ENCODE peak calls at places on chromosomes 11 and 22, in four cellular contexts. L is GM12878, K is K562, S is A549. B is an unnamed sample.

GRCh38 chr22:39567135-39567946 is 3.2 kb upstream of the CACNA1I start:
- DNase-seq in S (no peak), K (no peak), L (no peak), B (no peak)

GRCh38 chr22:25146906-25147754 is 52.5 kb upstream of the CRYBB3 start:
- DNase-seq in L (no peak), K (no peak), S (no peak), B (no peak)

GRCh38 chr11:64089493-64089892 is 53.8 kb downstream of the FLRT1 start:
- DNase-seq in L (no peak), S (no peak), K (no peak), B (no peak)

GRCh38 chr11:119373917-119374631 is 7.4 kb downstream of the USP2 start:
- DNase-seq in S (peak; percentile 52), K (peak; percentile 58), L (no peak), B (peak; percentile 74)

GRCh38 chr22:25739659-25740344 is 2.2 kb upstream of the MYO18B start:
- DNase-seq in K (no peak), S (no peak), L (no peak), B (no peak)

GRCh38 chr11:36349345-36350136 is 53.5 kb downstream of the PRR5L start:
- DNase-seq in L (no peak), K (no peak), S (no peak), B (no peak)

GRCh38 chr11:86245369-86246292 is 1.1 kb downstream of the EED start:
- DNase-seq in S (peak; percentile 14), L (no peak), K (no peak), B (peak; percentile 23)

GRCh38 chr22:32533265-32534068 is 58.9 kb downstream of the FBXO7 start:
- DNase-seq in K (no peak), S (no peak), L (no peak), B (no peak)

GRCh38 chr11:124970925-124971324 is 16.9 kb downstream of the CCDC15 start:
- DNase-seq in K (peak; percentile 29), L (no peak), S (no peak), B (peak; percentile 27)

GRCh38 chr22:29457730-29458129 is 19.3 kb downstream of the RFPL1 start:
- DNase-seq in K (peak; percentile 80), S (peak; percentile 77), L (peak; percentile 21), B (peak; percentile 37)

GRCh38 chr11:15499684-15500083 is 385.0 kb downstream of the INSC start:
- DNase-seq in L (no peak), K (no peak), S (no peak), B (no peak)

GRCh38 chr11:120021391-120021953 is 116.4 kb downstream of the TRIM29 start:
- DNase-seq in L (no peak), K (no peak), S (no peak), B (no peak)

GRCh38 chr22:45905924-45906865 is 70.8 kb downstream of the WNT7B start:
- DNase-seq in L (no peak), S (no peak), K (no peak), B (no peak)

GRCh38 chr22:45904236-45904635 is 72.7 kb downstream of the WNT7B start:
- DNase-seq in K (no peak), L (no peak), S (no peak), B (no peak)

GRCh38 chr22:45906946-45907345 is 70.0 kb downstream of the WNT7B start:
- DNase-seq in K (no peak), S (no peak), L (no peak), B (no peak)

GRCh38 chr22:45905326-45905923 is 71.5 kb downstream of the WNT7B start:
- DNase-seq in K (no peak), S (no peak), L (no peak), B (no peak)

GRCh38 chr22:45903355-45904149 is 73.4 kb downstream of the WNT7B start:
- DNase-seq in S (no peak), L (no peak), K (no peak), B (no peak)
- TF ChIP-seq CHD4 in S (no peak), L (no peak), K (no peak), B (no peak)

DNA sequence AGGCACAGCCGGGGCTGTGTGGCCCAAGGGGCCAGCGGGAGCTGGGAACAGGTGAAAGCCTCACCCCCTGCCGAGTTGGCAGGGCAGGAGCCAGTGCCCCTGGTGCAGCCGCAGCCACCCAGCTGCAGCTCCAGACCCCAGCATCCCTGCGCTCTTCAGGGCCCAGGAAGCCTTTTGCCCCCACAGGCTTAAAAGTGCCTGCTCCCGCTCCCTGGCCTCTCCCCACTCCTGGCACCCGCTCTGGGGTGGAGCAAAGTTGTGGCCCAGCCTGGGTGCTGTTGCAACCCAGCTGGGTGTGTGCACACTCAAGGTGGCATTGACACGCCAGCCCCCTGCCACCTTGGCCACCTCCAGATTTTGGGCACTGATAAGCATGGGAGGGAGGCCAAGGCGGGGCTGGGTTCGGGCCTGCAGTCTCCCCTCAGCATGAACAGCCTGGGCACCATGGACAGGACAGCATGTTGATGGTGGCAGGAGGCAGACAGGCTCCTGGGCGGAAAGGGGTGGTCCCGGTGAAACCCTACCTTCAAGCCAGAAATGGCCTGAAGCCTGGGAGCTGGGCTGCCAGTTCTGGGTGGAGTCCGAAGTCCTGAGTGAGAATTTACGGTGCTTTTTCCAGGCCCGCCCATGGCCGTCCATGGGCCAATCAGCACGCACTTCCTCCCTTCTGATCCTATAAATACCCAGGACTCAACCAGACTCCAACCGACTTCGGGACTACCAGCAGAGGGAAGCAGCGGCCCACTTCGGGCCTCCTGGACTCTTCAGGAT is 23.5 kb upstream of the RNASEH2C start:
- DNase-seq in S (peak; percentile 49), K (peak; percentile 60), L (no peak), B (peak; percentile 82)
- TF ChIP-seq CHD4 in S (no peak), K (no peak), L (no peak), B (peak; percentile 69)

GRCh38 chr11:82234256-82234655 is 499.4 kb downstream of the FAM181B start:
- DNase-seq in K (no peak), S (no peak), L (no peak), B (no peak)
- TF ChIP-seq CHD4 in K (no peak), S (no peak), L (no peak), B (no peak)

DNA sequence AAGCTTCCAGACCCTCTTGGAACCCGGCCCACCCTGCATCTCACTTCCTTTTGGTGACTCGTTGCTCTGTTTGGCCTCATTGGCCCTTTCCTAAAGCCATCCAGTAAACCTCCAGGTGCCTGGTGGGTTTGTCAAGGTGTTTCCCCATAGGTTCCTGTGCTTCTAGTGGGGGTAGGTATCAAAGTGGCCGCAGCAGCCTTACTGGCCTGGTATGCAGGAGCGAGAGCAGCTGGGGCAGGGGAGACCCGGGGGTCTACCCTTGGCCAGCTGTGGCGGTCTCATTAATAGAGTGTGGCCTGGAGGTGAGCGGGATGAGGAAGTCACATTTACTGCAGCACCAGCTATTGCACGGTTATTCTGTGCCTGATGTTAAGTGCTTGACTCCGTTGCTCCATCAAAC is 4.1 kb downstream of the APOA4 start:
- DNase-seq in S (no peak), K (no peak), L (no peak), B (no peak)
- TF ChIP-seq CHD4 in S (no peak), K (no peak), L (no peak), B (no peak)

GRCh38 chr11:130478881-130479280 is 30.4 kb downstream of the ADAMTS15 start:
- DNase-seq in S (no peak), K (no peak), L (no peak), B (no peak)

GRCh38 chr11:130476922-130477491 is 28.6 kb downstream of the ADAMTS15 start:
- DNase-seq in L (no peak), S (no peak), K (no peak), B (no peak)

GRCh38 chr11:130477646-130478203 is 29.3 kb downstream of the ADAMTS15 start:
- DNase-seq in S (no peak), L (no peak), K (no peak), B (no peak)

GRCh38 chr11:130476200-130476921 is 27.9 kb downstream of the ADAMTS15 start:
- DNase-seq in S (no peak), L (no peak), K (no peak), B (no peak)

DNA sequence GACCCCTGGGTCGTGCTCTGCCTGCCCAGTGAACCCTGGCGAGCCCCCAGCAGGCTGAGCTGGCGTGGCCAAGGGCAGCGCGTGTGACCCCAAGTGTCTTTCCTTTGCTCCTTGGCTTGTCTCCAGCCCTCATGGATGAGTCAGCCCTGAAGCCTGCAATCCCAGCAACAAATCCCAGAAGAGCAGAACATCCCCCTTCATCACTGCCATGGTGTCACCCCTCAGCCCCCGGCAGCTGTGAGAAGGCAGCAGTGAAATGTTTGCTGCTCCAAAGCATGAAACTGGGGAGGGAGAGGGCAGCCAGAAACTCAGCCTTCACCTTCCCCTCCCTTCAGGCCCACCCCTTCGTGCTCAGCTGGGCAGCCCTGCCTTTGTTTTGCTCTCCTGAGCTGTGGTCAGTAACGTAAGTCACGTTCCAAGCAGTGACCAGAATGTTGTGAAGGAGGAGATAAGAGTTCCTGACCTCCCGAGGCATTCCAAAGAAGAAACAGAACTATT is 29.8 kb downstream of the ADAMTS15 start:
- DNase-seq in K (no peak), S (peak; percentile 71), L (no peak), B (no peak)
- TF ChIP-seq CHD4 in K (no peak), S (no peak), L (no peak), B (no peak)

DNA sequence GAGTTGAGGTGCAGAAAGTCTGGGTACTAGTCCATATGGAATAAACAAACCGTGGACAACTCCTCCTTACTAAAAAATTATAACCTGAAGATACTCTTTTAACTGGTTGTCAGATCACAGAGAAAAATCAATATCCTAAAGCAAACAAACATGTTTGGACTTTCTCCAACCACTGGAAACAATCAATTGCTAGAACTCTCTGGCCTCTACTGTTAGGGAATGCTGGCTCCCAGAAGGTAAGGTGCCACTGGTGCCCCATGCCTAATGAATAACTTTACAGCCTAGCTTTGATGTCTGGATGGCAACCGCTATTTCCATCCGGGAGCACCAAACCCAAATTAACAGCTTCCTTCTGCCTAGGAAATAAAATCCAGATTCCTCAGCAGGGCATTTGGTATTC is 74.5 kb downstream of the AMBRA1 start:
- DNase-seq in K (no peak), S (no peak), L (no peak), B (peak; percentile 63)
- TF ChIP-seq CHD4 in K (no peak), S (no peak), L (no peak), B (no peak)

DNA sequence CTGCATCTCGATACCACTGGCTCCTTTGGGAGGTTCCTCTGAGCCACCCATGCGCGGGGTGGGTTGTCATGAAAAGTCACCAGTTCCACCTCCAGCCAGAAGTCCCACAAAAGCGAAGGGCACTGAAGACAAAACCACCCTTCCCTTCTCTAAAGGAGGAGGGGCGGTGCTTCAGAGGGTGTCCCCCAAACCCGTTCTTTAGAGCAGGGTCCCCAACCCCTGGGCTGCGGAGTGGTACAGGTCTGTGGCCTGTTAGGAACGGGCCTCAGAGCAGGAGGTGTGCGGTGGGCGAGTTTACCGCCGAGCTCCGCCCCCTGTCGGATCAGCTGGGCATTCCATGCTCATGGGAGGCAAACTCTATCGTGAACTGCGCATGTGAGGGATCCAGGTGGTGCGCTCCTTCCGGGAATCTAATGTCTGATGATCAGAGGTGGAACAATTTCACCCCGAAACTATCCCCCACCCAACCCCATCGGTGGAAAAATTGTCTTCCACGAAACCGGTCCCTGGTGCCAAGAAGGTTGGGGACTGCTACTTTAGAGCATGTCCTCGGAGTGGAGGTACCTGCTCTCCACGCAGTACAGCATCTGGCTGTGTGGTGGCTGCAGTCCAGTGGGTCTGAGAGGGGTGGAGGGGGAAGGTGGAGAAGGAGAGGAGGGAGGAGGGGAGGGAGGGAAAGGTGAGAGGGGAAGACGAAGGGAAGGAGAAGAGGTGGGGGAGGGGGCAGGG is 72.9 kb upstream of the SEPTIN5 start:
- DNase-seq in K (peak; percentile 92), L (no peak), S (peak; percentile 36), B (no peak)
- TF ChIP-seq CHD4 in K (no peak), L (no peak), S (no peak), B (no peak)

DNA sequence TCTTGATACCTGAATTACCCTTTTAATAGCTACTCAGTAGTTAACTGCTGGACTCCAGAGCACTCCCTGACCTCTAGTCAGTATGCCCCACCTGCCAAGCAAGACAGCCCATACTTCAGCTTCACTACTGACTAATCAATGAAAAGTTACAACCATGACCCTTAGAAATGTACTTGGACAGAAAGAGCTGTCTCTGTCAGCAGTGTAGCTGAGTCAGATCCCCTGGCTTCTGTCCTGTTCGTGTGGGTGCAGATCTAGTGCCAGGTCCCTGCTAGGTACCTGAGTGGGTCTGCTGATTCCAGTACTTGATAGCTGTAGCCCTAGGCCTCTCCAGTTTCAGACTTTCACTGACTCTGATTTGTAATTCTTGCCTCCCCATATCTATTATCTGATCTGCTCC is 265.8 kb upstream of the POU2AF2 start:
- DNase-seq in L (no peak), S (no peak), K (no peak), B (no peak)
- TF ChIP-seq CHD4 in L (no peak), S (no peak), K (no peak), B (no peak)

B was measured in HepG2.